ENCODE peak calls at places on chromosomes 6 and 20, in seven cellular contexts. One of them, this sample, is unnamed.

GRCh38 chr6:136526196-136526930 is 23.9 kb downstream of the MAP7 start:
- DNase-seq in right cardiac atrium: peak
- DNase-seq in fibroblast of lung: peak
- DNase-seq in psoas muscle: peak
- DNase-seq in GM12865: no peak
- DNase-seq in K562: peak
- DNase-seq in left ventricle myocardium inferior: peak
- DNase-seq in this sample: peak

GRCh38 chr20:8812818-8813217 is 256.1 kb upstream of the PLCB4 start:
- DNase-seq in fibroblast of lung: no peak
- DNase-seq in left ventricle myocardium inferior: peak
- DNase-seq in K562: no peak
- DNase-seq in GM12865: no peak
- DNase-seq in right cardiac atrium: no peak
- DNase-seq in psoas muscle: no peak
- DNase-seq in this sample: no peak

GRCh38 chr6:22145823-22146379 is 150.9 kb downstream of the PRL start:
- DNase-seq in GM12865: no peak
- DNase-seq in psoas muscle: no peak
- DNase-seq in K562: peak
- DNase-seq in left ventricle myocardium inferior: no peak
- DNase-seq in right cardiac atrium: no peak
- DNase-seq in fibroblast of lung: peak
- DNase-seq in this sample: peak

GRCh38 chr6:158642805-158643489 is 1.6 kb downstream of the DYNLT1 start:
- DNase-seq in K562: no peak
- DNase-seq in right cardiac atrium: no peak
- DNase-seq in left ventricle myocardium inferior: no peak
- DNase-seq in GM12865: peak
- DNase-seq in fibroblast of lung: no peak
- DNase-seq in psoas muscle: no peak
- DNase-seq in this sample: no peak

GRCh38 chr6:56947931-56948330 is 7.0 kb upstream of the BEND6 start:
- DNase-seq in GM12865: no peak
- DNase-seq in left ventricle myocardium inferior: no peak
- DNase-seq in psoas muscle: no peak
- DNase-seq in K562: no peak
- DNase-seq in right cardiac atrium: no peak
- DNase-seq in fibroblast of lung: no peak
- DNase-seq in this sample: no peak

GRCh38 chr20:1827974-1828785 is 67.0 kb upstream of the SIRPA start:
- DNase-seq in fibroblast of lung: no peak
- DNase-seq in psoas muscle: peak
- DNase-seq in K562: no peak
- DNase-seq in right cardiac atrium: peak
- DNase-seq in left ventricle myocardium inferior: peak
- DNase-seq in GM12865: no peak
- DNase-seq in this sample: no peak

GRCh38 chr20:1332749-1333300 is 3.9 kb upstream of the SDCBP2 start:
- DNase-seq in psoas muscle: no peak
- DNase-seq in left ventricle myocardium inferior: no peak
- DNase-seq in K562: no peak
- DNase-seq in right cardiac atrium: no peak
- DNase-seq in fibroblast of lung: no peak
- DNase-seq in GM12865: no peak
- DNase-seq in this sample: no peak

GRCh38 chr6:42787018-42787611 is 5.3 kb downstream of the BICRAL start:
- DNase-seq in right cardiac atrium: no peak
- DNase-seq in left ventricle myocardium inferior: no peak
- DNase-seq in fibroblast of lung: no peak
- DNase-seq in K562: no peak
- DNase-seq in GM12865: no peak
- DNase-seq in psoas muscle: no peak
- DNase-seq in this sample: no peak

GRCh38 chr20:50193169-50193850 is 2.7 kb downstream of the CEBPB start:
- DNase-seq in K562: peak
- DNase-seq in fibroblast of lung: peak
- DNase-seq in GM12865: no peak
- DNase-seq in psoas muscle: no peak
- DNase-seq in right cardiac atrium: no peak
- DNase-seq in left ventricle myocardium inferior: no peak
- DNase-seq in this sample: peak

GRCh38 chr20:58746551-58747399 is 54.2 kb downstream of the NPEPL1 start:
- DNase-seq in right cardiac atrium: no peak
- DNase-seq in GM12865: no peak
- DNase-seq in K562: no peak
- DNase-seq in psoas muscle: no peak
- DNase-seq in fibroblast of lung: peak
- DNase-seq in left ventricle myocardium inferior: no peak
- DNase-seq in this sample: peak

GRCh38 chr6:21679761-21680265 is 86.3 kb downstream of the SOX4 start:
- DNase-seq in fibroblast of lung: peak
- DNase-seq in left ventricle myocardium inferior: no peak
- DNase-seq in GM12865: no peak
- DNase-seq in right cardiac atrium: no peak
- DNase-seq in psoas muscle: no peak
- DNase-seq in K562: no peak
- DNase-seq in this sample: peak

GRCh38 chr6:41200296-41200900 is 551 bp downstream of the TREML2 start:
- DNase-seq in K562: peak
- DNase-seq in psoas muscle: no peak
- DNase-seq in GM12865: peak
- DNase-seq in right cardiac atrium: peak
- DNase-seq in fibroblast of lung: peak
- DNase-seq in left ventricle myocardium inferior: no peak
- DNase-seq in this sample: no peak
- H3K4me3 ChIP-seq in K562: peak
- H3K4me3 ChIP-seq in psoas muscle: no peak
- H3K4me3 ChIP-seq in GM12865: peak
- H3K4me3 ChIP-seq in right cardiac atrium: no peak
- H3K4me3 ChIP-seq in fibroblast of lung: no peak
- H3K4me3 ChIP-seq in left ventricle myocardium inferior: no peak
- H3K4me3 ChIP-seq in this sample: no peak

DNA sequence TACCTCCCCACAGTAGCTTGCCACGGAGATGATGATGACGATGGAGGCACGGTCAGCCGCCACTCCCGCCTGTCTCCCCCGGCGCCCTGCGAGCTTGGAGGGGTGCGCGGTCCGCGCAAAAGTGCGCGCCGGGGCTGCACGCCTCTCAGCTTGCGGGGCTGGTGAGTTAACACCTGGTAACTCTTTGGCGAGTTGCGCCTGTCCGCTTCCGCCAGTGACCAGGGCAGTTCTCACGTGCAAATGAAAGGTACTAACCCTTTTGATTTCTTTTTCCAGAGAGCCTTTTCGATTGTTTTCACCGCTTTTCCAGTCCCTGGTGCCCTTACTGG is 6.1 kb downstream of the GRIK2 start:
- DNase-seq in right cardiac atrium: peak
- DNase-seq in psoas muscle: no peak
- DNase-seq in GM12865: no peak
- DNase-seq in left ventricle myocardium inferior: no peak
- DNase-seq in fibroblast of lung: no peak
- DNase-seq in K562: no peak
- DNase-seq in this sample: no peak
- H3K4me3 ChIP-seq in right cardiac atrium: peak
- H3K4me3 ChIP-seq in psoas muscle: no peak
- H3K4me3 ChIP-seq in GM12865: no peak
- H3K4me3 ChIP-seq in left ventricle myocardium inferior: peak
- H3K4me3 ChIP-seq in fibroblast of lung: no peak
- H3K4me3 ChIP-seq in K562: no peak
- H3K4me3 ChIP-seq in this sample: no peak

DNA sequence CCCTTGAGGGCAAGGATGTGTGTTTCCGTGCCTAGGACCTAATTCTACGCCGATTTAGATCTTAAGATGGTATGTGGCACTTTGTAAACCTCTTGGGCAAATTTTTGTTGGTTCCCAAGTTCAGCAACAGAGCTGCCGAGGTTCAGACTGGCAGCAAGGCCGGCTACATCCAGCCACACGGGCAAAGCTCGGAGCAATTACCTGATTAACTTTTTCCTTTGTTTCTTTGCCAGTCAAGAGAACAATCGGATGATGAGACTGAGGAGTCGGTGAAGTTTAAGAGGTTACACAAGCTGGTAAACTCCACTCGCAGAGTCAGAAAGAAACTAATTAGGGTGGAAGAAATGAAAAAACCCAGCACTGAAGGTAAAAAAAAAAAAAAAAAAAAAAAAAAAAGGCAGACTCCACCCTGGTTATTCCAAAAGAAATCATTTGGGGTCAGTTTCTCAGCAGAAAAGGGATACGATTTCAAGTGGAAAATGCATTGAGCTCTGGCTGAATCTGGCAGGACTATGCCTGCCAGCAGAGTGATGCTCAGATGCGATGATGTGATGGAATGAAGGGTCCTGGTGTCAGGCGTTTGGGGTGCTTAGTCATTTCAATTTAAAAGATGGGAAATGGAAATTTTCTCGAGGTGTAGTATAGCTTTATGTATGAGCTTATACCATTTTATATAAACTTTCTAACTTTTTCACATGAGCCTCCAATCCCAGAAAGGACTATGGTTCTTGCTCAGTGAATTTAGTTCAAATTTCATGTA is 171.6 kb downstream of the SASH1 start:
- DNase-seq in K562: no peak
- DNase-seq in left ventricle myocardium inferior: no peak
- DNase-seq in fibroblast of lung: no peak
- DNase-seq in right cardiac atrium: no peak
- DNase-seq in GM12865: no peak
- DNase-seq in psoas muscle: no peak
- DNase-seq in this sample: no peak
- H3K4me3 ChIP-seq in K562: no peak
- H3K4me3 ChIP-seq in left ventricle myocardium inferior: peak
- H3K4me3 ChIP-seq in fibroblast of lung: peak
- H3K4me3 ChIP-seq in right cardiac atrium: no peak
- H3K4me3 ChIP-seq in GM12865: no peak
- H3K4me3 ChIP-seq in psoas muscle: peak
- H3K4me3 ChIP-seq in this sample: no peak

GRCh38 chr6:1623769-1624070 is 14.0 kb downstream of the FOXC1 start:
- DNase-seq in right cardiac atrium: no peak
- DNase-seq in left ventricle myocardium inferior: no peak
- DNase-seq in GM12865: no peak
- DNase-seq in K562: no peak
- DNase-seq in psoas muscle: no peak
- DNase-seq in fibroblast of lung: no peak
- DNase-seq in this sample: no peak
- H3K4me3 ChIP-seq in right cardiac atrium: peak
- H3K4me3 ChIP-seq in left ventricle myocardium inferior: peak
- H3K4me3 ChIP-seq in GM12865: no peak
- H3K4me3 ChIP-seq in K562: no peak
- H3K4me3 ChIP-seq in psoas muscle: peak
- H3K4me3 ChIP-seq in fibroblast of lung: no peak
- H3K4me3 ChIP-seq in this sample: peak

DNA sequence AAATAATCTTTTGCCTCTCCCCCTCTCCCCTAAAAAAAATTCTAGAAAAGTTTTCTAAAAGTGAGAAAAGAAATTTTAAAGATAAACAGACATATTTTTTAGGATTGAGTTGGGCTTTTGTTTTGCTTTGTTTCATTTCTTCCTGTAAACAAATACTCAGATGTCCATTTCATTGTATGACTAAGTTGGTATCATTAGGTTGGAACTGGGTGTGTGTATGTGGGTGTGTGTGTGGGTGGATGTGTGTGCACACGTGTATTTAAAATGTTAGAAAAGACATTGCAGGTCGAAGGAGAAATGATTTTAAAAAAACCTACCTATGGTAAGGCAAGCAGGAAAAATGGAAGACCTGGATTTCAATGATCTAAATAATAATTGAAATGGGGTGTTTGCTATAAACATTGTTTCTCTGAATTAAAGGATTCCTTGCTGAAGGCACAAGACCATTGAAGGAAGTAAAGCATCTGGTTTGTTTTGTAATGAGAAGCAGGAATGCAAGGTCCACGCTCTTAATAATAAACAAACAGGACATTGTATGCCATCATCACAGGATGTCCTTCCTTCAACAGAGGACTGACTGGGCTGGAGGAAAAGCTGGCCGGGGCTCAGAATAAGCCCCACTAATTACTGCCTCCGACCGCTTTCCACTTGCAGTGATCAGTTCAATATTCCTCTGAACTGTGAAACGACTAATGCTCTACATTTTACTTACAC is 1.0 kb upstream of the PRDM1 start:
- DNase-seq in GM12865: no peak
- DNase-seq in psoas muscle: no peak
- DNase-seq in right cardiac atrium: no peak
- DNase-seq in left ventricle myocardium inferior: no peak
- DNase-seq in fibroblast of lung: peak
- DNase-seq in K562: no peak
- DNase-seq in this sample: no peak
- H3K4me3 ChIP-seq in GM12865: peak
- H3K4me3 ChIP-seq in psoas muscle: peak
- H3K4me3 ChIP-seq in right cardiac atrium: peak
- H3K4me3 ChIP-seq in left ventricle myocardium inferior: peak
- H3K4me3 ChIP-seq in fibroblast of lung: peak
- H3K4me3 ChIP-seq in K562: no peak
- H3K4me3 ChIP-seq in this sample: no peak

DNA sequence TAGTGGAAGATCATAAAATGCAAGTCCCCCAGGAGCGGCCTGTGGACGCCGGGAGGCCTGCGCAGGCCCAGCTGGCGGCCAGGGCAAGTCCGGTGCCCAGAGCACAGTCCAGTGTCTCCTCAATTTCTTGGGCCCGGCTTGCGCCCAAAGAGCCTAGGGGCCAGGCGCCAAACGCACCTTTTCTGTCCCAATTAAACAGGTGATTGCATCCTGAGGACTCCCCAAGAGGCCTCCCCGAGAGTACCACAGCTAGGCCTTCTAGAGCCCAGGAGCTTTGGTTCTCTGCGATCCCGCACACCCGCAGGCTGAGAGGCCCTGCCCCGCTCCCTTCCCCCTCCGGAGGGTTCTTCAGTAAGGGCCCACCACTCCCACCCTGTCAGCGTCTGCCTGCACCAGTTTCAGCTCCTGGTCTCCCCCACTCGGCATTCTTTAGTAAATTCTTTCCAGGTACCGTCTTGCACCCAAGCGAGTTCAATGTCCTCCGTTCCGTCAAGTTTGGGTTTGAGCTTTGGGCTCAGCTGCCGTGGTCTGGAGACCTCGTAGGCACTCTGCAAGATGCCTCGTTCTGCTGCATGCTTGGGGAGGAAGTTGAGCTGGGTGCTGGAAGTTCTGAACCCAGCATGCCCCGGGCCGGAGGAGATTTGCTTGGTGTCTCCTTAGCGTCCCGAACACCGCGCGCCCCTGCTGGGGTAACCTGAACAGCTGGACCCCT is 3.9 kb upstream of the NKX2-2 start:
- DNase-seq in fibroblast of lung: no peak
- DNase-seq in left ventricle myocardium inferior: no peak
- DNase-seq in K562: no peak
- DNase-seq in GM12865: no peak
- DNase-seq in psoas muscle: no peak
- DNase-seq in right cardiac atrium: no peak
- DNase-seq in this sample: no peak
- H3K4me3 ChIP-seq in fibroblast of lung: no peak
- H3K4me3 ChIP-seq in left ventricle myocardium inferior: peak
- H3K4me3 ChIP-seq in K562: no peak
- H3K4me3 ChIP-seq in GM12865: no peak
- H3K4me3 ChIP-seq in psoas muscle: no peak
- H3K4me3 ChIP-seq in right cardiac atrium: no peak
- H3K4me3 ChIP-seq in this sample: no peak

DNA sequence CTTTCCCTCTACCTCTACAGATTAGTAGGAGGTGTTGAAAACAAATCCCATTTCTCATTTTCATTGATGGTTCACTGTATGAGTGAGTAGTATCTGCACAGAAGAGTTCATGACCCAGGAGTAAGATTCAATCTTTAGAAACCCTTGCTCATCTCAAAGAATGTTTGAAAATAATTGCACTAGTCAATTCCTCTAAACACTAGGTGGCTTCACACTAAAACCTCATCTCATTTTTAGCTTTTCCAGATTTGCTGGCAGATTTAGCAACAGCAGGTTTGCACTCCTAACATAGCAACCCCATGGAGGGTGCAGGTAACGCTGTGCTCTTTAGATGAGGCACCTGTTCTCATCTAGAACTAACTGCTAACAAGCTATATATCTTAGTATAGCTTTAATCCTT is 439.9 kb downstream of the HAO1 start:
- DNase-seq in right cardiac atrium: no peak
- DNase-seq in fibroblast of lung: no peak
- DNase-seq in GM12865: no peak
- DNase-seq in psoas muscle: no peak
- DNase-seq in K562: no peak
- DNase-seq in left ventricle myocardium inferior: no peak
- DNase-seq in this sample: no peak
- H3K4me3 ChIP-seq in right cardiac atrium: no peak
- H3K4me3 ChIP-seq in fibroblast of lung: no peak
- H3K4me3 ChIP-seq in GM12865: no peak
- H3K4me3 ChIP-seq in psoas muscle: no peak
- H3K4me3 ChIP-seq in K562: no peak
- H3K4me3 ChIP-seq in left ventricle myocardium inferior: no peak
- H3K4me3 ChIP-seq in this sample: no peak